ENCODE peak calls at places on chromosomes 3 and 15, in five cellular contexts. E is astrocyte of the cerebellum, J is fibroblast of pulmonary artery, R is BJ, O is lung. B is an unnamed sample.
A peak's percentile ranks its signal among the peaks of the same experiment; 100 is the strongest.

GRCh38 chr15:94205366-94205765 is 26.0 kb upstream of the MCTP2 start:
- DNase-seq in R (no peak), J (no peak), O (no peak), E (no peak), B (peak; percentile 86)

GRCh38 chr15:25250906-25251622 is 187.8 kb downstream of the UBE3A start:
- DNase-seq in R (no peak), J (no peak), E (no peak), O (no peak), B (no peak)

GRCh38 chr15:66876423-66876730 is 174.3 kb downstream of the SMAD6 start:
- DNase-seq in R (no peak), E (no peak), J (no peak), O (peak; percentile 27), B (no peak)

GRCh38 chr3:192888121-192888520 is 29.5 kb downstream of the MB21D2 start:
- DNase-seq in E (no peak), R (no peak), O (no peak), J (no peak), B (no peak)

GRCh38 chr3:97658670-97659285 is 105.8 kb upstream of the ARL6 start:
- DNase-seq in R (no peak), O (no peak), E (peak; percentile 2), J (peak; percentile 35), B (no peak)

GRCh38 chr3:15923640-15924405 is 126.0 kb upstream of the ANKRD28 start:
- DNase-seq in J (no peak), E (no peak), R (no peak), O (no peak), B (no peak)

GRCh38 chr3:195774917-195775316 is 36.8 kb downstream of the MUC4 start:
- DNase-seq in R (no peak), J (peak; percentile 48), O (peak; percentile 61), E (no peak), B (no peak)

GRCh38 chr3:119690043-119690656 is 12.7 kb upstream of the CFAP91 start:
- DNase-seq in O (no peak), R (no peak), J (peak; percentile 54), E (peak; percentile 29), B (no peak)

GRCh38 chr15:75921732-75922703 is 18.3 kb downstream of the FBXO22 start:
- DNase-seq in E (peak; percentile 37), O (peak; percentile 41), R (no peak), J (peak; percentile 87), B (peak; percentile 29)
- TF ChIP-seq CTCF in E (peak; percentile 51), O (no peak), R (peak; percentile 35), J (peak; percentile 50), B (peak; percentile 35)

GRCh38 chr3:146581080-146581601 is 24.0 kb downstream of the PLSCR5 start:
- DNase-seq in R (no peak), O (no peak), J (peak; percentile 38), E (no peak), B (no peak)

GRCh38 chr3:146581877-146582508 is 23.2 kb downstream of the PLSCR5 start:
- DNase-seq in R (no peak), J (peak; percentile 66), O (no peak), E (no peak), B (no peak)

GRCh38 chr3:146574173-146574572 is 29.8 kb upstream of the PLSCR1 start:
- DNase-seq in E (no peak), O (no peak), J (no peak), R (no peak), B (no peak)

DNA sequence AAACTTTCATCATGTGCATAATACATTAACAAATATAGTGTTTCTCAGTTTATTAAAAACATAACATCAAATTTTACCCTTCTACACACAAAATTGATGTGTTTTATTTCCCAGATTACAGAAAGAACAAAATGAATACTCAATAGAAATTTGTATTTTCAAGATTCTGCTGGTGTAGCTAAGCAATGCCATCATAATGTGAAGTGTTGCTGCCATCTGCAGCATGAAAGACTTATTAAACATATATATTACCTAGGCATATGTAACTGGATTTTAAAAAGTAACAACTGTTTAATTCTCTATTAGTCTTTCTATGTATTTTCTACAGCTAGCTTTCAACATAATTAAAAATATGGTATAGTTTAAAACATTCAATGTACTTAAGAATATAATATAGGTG is 27.5 kb downstream of the PLSCR5 start:
- DNase-seq in J (peak; percentile 88), O (no peak), R (no peak), E (peak; percentile 59), B (peak; percentile 41)
- TF ChIP-seq CTCF in J (peak; percentile 39), O (peak; percentile 11), R (peak; percentile 26), E (peak; percentile 31), B (peak; percentile 40)

GRCh38 chr3:57006949-57007419 is 53.5 kb upstream of the SPATA12 start:
- DNase-seq in J (peak; percentile 30), R (no peak), E (no peak), O (no peak), B (no peak)
- TF ChIP-seq CTCF in J (peak; percentile 33), R (peak; percentile 30), E (peak; percentile 44), O (no peak), B (peak; percentile 29)

GRCh38 chr3:145911016-145911415 is 250.0 kb downstream of the PLOD2 start:
- DNase-seq in O (no peak), E (no peak), J (no peak), R (no peak), B (no peak)
- TF ChIP-seq CTCF in O (no peak), E (no peak), J (no peak), R (no peak), B (no peak)

DNA sequence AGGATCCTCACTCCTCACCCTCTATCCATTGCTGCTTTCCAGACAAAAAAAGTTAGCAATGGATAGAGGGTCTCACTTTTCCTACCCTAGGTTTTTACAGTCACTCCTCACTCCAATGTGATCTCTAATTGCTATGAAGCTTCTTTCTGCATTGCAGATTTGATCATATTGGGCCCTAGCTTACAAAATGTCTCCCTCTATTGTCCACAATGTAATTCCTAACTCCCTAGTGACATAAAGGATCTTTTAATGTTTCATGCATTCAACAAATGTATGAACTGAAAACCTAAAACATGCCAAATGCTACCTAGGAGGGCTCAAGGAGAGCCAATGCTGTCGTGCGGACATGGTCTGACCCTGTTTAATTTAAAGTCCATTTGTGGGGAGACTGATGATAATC is 234.8 kb downstream of the CADM2 start:
- DNase-seq in O (no peak), R (no peak), E (no peak), J (no peak), B (no peak)
- TF ChIP-seq CTCF in O (no peak), R (no peak), E (peak; percentile 9), J (no peak), B (no peak)

DNA sequence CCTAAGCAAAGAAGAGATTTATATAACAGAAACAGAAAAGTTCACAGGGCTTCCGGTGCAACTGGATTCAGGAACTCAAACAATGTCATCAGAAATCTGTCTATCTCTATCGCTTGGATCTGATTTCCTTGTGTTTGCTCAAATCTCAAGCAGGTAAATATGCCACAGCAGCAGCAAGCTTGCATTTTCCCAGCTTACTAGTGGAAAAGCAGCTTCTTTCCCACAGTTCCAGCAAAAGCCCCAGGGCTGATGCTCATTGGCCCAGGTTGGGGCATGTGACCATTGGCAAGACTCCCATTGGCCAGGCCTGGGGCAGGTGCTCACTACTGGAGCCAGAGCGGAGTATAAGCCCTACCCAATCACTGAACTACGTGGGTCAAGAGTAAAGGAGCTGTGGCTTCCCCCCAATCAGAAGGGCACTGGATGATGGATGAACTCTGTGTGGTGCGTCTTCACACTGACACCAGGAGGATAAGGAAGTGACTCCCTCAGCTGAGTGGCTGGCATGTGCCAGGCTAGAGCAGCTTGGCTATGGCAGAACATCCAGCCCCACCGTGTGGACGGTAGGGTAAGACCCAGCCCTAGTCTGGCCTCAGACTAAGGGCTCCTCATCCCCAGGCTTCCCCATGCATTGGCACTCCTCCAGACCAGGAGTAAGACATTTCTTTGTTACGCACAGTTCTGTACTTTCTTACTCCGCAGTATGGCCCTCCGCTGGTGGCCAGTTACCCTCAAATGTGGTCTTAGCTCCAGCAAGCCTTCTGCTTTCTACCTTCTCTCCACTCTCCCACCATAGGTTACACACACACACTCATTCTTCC is 13.1 kb upstream of the VIPR1 start:
- DNase-seq in J (no peak), R (no peak), O (peak; percentile 24), E (no peak), B (no peak)
- TF ChIP-seq CTCF in J (no peak), R (no peak), O (no peak), E (no peak), B (no peak)